ENCODE peak calls at places on chromosomes 11 and 22, in four cellular contexts. W, M, B and F are unnamed samples.

GRCh38 chr11:37089439-37089838 is 491.4 kb upstream of the RAG2 start:
- DNase-seq in B (no peak), W (no peak), M (no peak), F (no peak)

GRCh38 chr22:43798492-43798891 is 13.6 kb downstream of the EFCAB6 start:
- DNase-seq in W (no peak), M (no peak), B (no peak), F (no peak)

GRCh38 chr11:61972112-61972795 is 4.8 kb upstream of the FTH1 start:
- DNase-seq in M (no peak), W (no peak), B (no peak), F (no peak)

GRCh38 chr11:17765381-17766359 is 31.1 kb downstream of the KCNC1 start:
- DNase-seq in W (no peak), M (no peak), B (no peak), F (peak; percentile 43)

GRCh38 chr11:105577645-105578044 is 32.2 kb upstream of the GRIA4 start:
- DNase-seq in B (peak; percentile 41), M (no peak), W (no peak), F (no peak)

GRCh38 chr22:49212002-49212401 is 615.7 kb downstream of the BRD1 start:
- DNase-seq in W (peak; percentile 51), B (no peak), M (no peak), F (no peak)

GRCh38 chr11:41522899-41523672 is 63.6 kb upstream of the LRRC4C start:
- DNase-seq in B (no peak), M (no peak), W (no peak), F (no peak)

GRCh38 chr22:28907311-28908008 is 24.1 kb downstream of the ZNRF3 start:
- DNase-seq in B (no peak), W (peak; percentile 19), M (no peak), F (no peak)

GRCh38 chr22:17235149-17235655 is 16.0 kb upstream of the ADA2 start:
- DNase-seq in B (no peak), M (no peak), W (no peak), F (no peak)

GRCh38 chr22:46929689-46930225 is 167.3 kb downstream of the TBC1D22A start:
- DNase-seq in W (no peak), M (no peak), B (no peak), F (no peak)

GRCh38 chr22:46931881-46932280 is 169.4 kb downstream of the TBC1D22A start:
- DNase-seq in W (no peak), B (peak; percentile 60), M (no peak), F (no peak)

GRCh38 chr22:46933040-46933439 is 170.6 kb downstream of the TBC1D22A start:
- DNase-seq in B (no peak), W (no peak), M (no peak), F (no peak)

GRCh38 chr22:46933526-46933925 is 171.1 kb downstream of the TBC1D22A start:
- DNase-seq in W (no peak), M (no peak), B (no peak), F (no peak)

DNA sequence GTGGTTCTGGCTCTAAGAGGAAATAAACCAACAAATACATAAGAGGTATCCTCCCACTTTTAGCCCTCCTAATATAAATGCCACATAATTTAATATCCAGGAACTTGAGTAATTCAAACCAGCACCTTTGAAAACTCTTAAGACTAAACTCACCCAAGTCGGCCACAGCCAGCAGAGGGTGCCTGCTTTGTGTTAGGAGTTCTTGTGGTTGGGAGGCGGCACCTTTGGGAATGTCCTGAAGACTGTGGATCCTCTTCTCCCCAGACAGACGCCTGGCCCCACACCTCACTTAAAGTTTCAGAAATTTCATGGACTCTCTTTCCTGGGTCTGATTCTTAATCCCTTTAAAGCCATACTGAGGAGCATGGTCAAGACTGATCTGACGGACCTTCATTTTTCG is 169.0 kb downstream of the TBC1D22A start:
- DNase-seq in W (no peak), M (no peak), B (peak; percentile 35), F (no peak)
- TF ChIP-seq CTCF in W (no peak), M (peak; percentile 28), B (peak; percentile 31), F (no peak)

DNA sequence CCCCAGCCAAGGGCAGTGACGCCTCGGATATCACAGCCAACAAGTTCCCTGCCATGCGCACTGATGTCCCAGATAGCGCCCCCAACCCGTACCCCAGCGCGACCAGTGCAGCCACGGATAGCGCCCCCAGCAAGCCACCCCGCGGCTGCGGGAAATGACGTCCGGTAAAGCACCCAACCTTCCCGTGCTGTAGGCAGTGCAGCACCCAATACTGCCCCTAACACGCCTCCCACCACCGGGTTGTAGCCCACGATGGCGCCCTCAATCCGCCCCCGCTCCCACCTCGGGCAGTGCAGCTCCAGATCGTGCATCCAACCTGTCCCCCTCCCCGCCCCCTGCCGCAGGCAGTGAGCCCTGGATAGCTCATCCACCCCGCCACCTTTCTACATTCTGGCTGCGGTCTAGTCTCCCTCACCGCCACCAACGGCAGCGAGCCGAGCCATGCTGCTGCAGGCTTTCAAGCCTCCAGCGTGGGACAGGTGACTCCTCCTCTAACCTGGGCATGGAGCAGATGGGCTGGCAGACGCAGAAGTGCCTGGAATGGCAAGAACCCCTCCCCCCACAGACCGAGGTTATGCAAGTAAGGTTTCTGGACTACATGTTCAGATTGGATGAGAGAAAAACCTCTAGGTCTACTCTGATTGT is 540 bp downstream of the RFPL2 start:
- DNase-seq in W (no peak), B (no peak), M (no peak), F (peak; percentile 47)
- TF ChIP-seq CTCF in W (no peak), B (no peak), M (peak; percentile 1), F (no peak)

DNA sequence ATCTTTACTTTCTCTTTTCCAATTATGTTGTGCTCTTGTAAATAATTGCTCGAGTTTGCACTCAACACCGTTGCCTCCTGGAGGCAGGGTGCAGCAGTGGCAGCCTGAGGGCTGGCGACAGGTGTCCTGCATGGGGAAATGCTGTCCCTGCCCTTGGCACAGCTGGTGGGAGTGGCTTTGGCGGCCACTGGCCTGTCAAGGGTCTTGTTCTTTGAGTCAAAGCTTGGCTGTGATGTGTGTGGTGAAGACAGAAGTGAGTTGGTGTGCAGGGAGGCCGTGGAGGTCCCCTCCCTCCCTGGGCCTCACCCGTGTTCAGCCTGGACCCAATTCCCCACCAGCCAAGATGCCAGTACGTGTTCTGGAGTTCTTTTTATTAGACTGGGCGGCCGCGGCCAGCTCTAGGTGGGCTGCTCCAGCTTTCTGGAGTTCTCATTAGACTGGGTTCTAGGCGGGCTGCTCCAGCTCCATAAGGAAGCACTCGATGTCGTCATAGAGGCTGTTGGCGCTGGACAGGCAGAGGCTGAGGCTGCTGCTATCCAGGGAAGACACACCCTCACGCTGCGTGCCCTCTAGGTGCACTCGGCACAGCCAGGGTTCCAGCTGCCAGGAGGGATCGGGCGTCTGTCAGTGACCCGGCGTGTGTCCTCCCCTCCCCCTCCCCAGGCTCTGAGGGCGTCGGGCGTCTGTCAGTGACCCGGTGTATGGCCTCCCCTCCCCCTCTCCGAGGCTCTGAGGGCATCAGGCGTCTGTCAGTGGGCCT is 3.4 kb downstream of the IRF7 start:
- DNase-seq in W (no peak), B (no peak), M (peak; percentile 70), F (no peak)
- TF ChIP-seq CTCF in W (no peak), B (peak; percentile 31), M (no peak), F (no peak)

GRCh38 chr22:20040801-20041200 is 19.9 kb downstream of the TANGO2 start:
- DNase-seq in B (no peak), W (no peak), M (no peak), F (no peak)

GRCh38 chr22:20039683-20040325 is 18.9 kb downstream of the TANGO2 start:
- DNase-seq in M (no peak), W (no peak), B (no peak), F (no peak)

GRCh38 chr22:20037419-20037818 is 16.5 kb downstream of the TANGO2 start:
- DNase-seq in W (no peak), B (no peak), M (no peak), F (no peak)

GRCh38 chr22:20036535-20037392 is 15.9 kb downstream of the TANGO2 start:
- DNase-seq in M (peak; percentile 57), W (no peak), B (no peak), F (no peak)

GRCh38 chr22:20038574-20038973 is 17.7 kb downstream of the TANGO2 start:
- DNase-seq in W (no peak), B (no peak), M (no peak), F (no peak)
- TF ChIP-seq CTCF in W (no peak), B (no peak), M (no peak), F (no peak)

GRCh38 chr11:119258983-119259382 is 52.8 kb downstream of the CBL start:
- DNase-seq in B (no peak), W (no peak), M (no peak), F (no peak)

GRCh38 chr11:119263352-119263940 is 53.5 kb downstream of the MCAM start:
- DNase-seq in W (no peak), M (no peak), B (no peak), F (no peak)

GRCh38 chr11:119266517-119267255 is 50.2 kb downstream of the MCAM start:
- DNase-seq in W (no peak), M (no peak), B (peak; percentile 76), F (no peak)

GRCh38 chr11:119266063-119266462 is 50.9 kb downstream of the MCAM start:
- DNase-seq in W (no peak), B (no peak), M (no peak), F (no peak)

DNA sequence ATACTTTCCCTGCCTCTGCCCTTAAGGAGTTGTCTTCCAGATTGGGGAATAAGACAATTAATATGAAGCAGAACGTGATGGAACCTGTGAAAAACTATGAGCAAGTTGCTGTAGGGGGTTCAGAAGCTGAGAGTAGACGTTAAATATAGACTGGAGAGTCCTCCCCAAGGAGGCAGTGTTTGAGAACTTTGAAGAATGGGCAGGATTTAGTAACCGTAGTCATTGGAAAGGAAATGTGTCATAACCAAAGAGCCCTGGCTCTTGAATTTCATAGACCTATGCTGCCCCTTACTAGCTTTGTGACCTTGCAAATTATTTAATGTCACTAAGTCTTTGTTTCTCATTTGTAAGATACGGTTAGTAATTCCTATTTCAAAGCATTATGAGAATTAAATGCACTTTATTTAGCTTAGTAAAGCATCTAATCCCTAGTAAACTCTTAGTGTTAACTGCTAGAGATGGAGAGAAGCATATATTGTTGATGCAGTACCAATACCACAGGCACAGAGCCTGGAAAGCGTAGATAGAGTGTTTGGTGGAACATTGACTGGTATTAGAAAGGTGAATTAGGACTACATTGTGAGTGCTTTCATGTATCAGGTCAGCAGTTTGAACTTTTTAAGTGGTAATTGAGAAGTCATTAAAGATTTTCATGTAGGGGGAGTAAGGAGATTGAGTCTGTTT is 54.1 kb downstream of the MCAM start:
- DNase-seq in W (no peak), M (no peak), B (peak; percentile 84), F (no peak)
- TF ChIP-seq CTCF in W (no peak), M (peak; percentile 25), B (no peak), F (no peak)

GRCh38 chr22:38467438-38467903 is 425 bp upstream of the KDELR3 start:
- DNase-seq in B (no peak), W (no peak), M (no peak), F (no peak)

GRCh38 chr22:38469306-38469781 is 1.4 kb downstream of the KDELR3 start:
- DNase-seq in B (no peak), M (no peak), W (no peak), F (no peak)

GRCh38 chr22:38468761-38469305 is 937 bp downstream of the KDELR3 start:
- DNase-seq in M (no peak), W (no peak), B (no peak), F (no peak)

GRCh38 chr22:38465673-38466490 is 2.0 kb upstream of the KDELR3 start:
- DNase-seq in W (no peak), B (no peak), M (no peak), F (no peak)

GRCh38 chr22:38467904-38468760 is at the start of gene KDELR3:
- DNase-seq in B (peak; percentile 50), W (peak; percentile 80), M (no peak), F (peak; percentile 71)
- TF ChIP-seq CTCF in B (no peak), W (no peak), M (no peak), F (peak; percentile 27)

GRCh38 chr11:96122601-96123044 is 198.7 kb upstream of the MTMR2 start:
- DNase-seq in B (peak; percentile 98), M (peak; percentile 61), W (no peak), F (no peak)
- TF ChIP-seq CTCF in B (no peak), M (peak; percentile 28), W (no peak), F (no peak)

GRCh38 chr22:36871669-36872081 is 10.9 kb downstream of the NCF4 start:
- DNase-seq in M (no peak), B (peak; percentile 74), W (no peak), F (no peak)
- TF ChIP-seq CTCF in M (peak; percentile 29), B (no peak), W (no peak), F (no peak)